ENCODE peak calls at places on chromosome 4, in six cellular contexts. W is upper lobe of right lung, R is neural crest cell, P is H4, Y is fibroblast of mammary gland, H is pancreas. V is an unnamed sample.

GRCh38 chr4:138567696-138568095 is 325.5 kb upstream of the SLC7A11 start:
- DNase-seq in W (no peak), R (no peak), P (no peak), Y (no peak), H (no peak), V (no peak)

GRCh38 chr4:37392540-37393255 is 148.2 kb downstream of the NWD2 start:
- DNase-seq in W (no peak), R (peak), P (peak), Y (no peak), H (no peak), V (peak)

GRCh38 chr4:176193898-176194297 is 1.5 kb downstream of the SPATA4 start:
- DNase-seq in W (no peak), R (no peak), P (peak), Y (peak), H (no peak), V (no peak)

GRCh38 chr4:16513876-16514275 is 287.6 kb upstream of the TAPT1 start:
- DNase-seq in W (no peak), R (no peak), P (no peak), Y (no peak), H (no peak), V (no peak)

GRCh38 chr4:7189475-7190277 is 2.7 kb upstream of the SORCS2 start:
- DNase-seq in W (peak), R (no peak), P (no peak), Y (no peak), H (no peak), V (no peak)

GRCh38 chr4:101286663-101287062 is 60.7 kb downstream of the PPP3CA start:
- DNase-seq in W (no peak), R (no peak), P (no peak), Y (no peak), H (no peak), V (no peak)

GRCh38 chr4:155532373-155532772 is 134.3 kb upstream of the GUCY1A1 start:
- DNase-seq in W (no peak), R (no peak), P (no peak), Y (no peak), H (no peak), V (no peak)

GRCh38 chr4:186839122-186840037 is 115.7 kb upstream of the FAT1 start:
- DNase-seq in W (no peak), R (no peak), P (peak), Y (peak), H (no peak), V (no peak)

GRCh38 chr4:7068883-7069282 is 1.0 kb upstream of the GRPEL1 start:
- DNase-seq in W (no peak), R (no peak), P (no peak), Y (no peak), H (no peak), V (no peak)

GRCh38 chr4:115965588-115965987 is 852.2 kb upstream of the NDST4 start:
- DNase-seq in W (no peak), R (no peak), P (no peak), Y (no peak), H (no peak), V (no peak)

GRCh38 chr4:107564326-107564725 is 155.7 kb downstream of the PAPSS1 start:
- DNase-seq in W (no peak), R (no peak), P (no peak), Y (peak), H (no peak), V (no peak)

GRCh38 chr4:145544998-145545397 is 63.3 kb downstream of the SMAD1 start:
- DNase-seq in W (no peak), R (no peak), P (no peak), Y (no peak), H (no peak), V (no peak)

GRCh38 chr4:797066-797465 is 28.9 kb downstream of the CPLX1 start:
- DNase-seq in W (no peak), R (no peak), P (no peak), Y (no peak), H (no peak), V (peak)

GRCh38 chr4:38889143-38889542 is 21.5 kb downstream of the FAM114A1 start:
- DNase-seq in W (no peak), R (no peak), P (peak), Y (peak), H (no peak), V (no peak)

GRCh38 chr4:163922302-163922701 is 427.8 kb downstream of the TMA16 start:
- DNase-seq in W (no peak), R (no peak), P (no peak), Y (no peak), H (no peak), V (no peak)

V was measured in left lung.